ENCODE peak calls at places on chromosomes 6 and 20, in seven cellular contexts. M is germinal center; X is non-pigmented ciliary epithelial cell; E is NK-92 treated with Interleukin-12 subunit alpha and Interleukin-12 subunit beta, amount 100 ng/mL, for 24 hours; Z is T-helper 1 cell; O is H54; D is erythroblast. G is an unnamed sample.

GRCh38 chr6:170149681-170150589 is 140.9 kb downstream of the DLL1 start:
- DNase-seq in M (no peak), X (no peak), E (no peak), Z (no peak), O (no peak), D (no peak), G (no peak)

GRCh38 chr6:52045033-52045432 is 42.4 kb downstream of the PKHD1 start:
- DNase-seq in M (no peak), X (no peak), E (no peak), Z (no peak), O (no peak), D (no peak), G (no peak)

GRCh38 chr20:21681219-21681931 is 24.1 kb upstream of the PAX1 start:
- DNase-seq in M (no peak), X (no peak), E (no peak), Z (no peak), O (no peak), D (no peak), G (no peak)

GRCh38 chr6:133099573-133099972 is 141.6 kb upstream of the EYA4 start:
- DNase-seq in M (no peak), X (peak), E (no peak), Z (no peak), O (no peak), D (no peak), G (no peak)

GRCh38 chr6:137494967-137495595 is 887 bp upstream of the OLIG3 start:
- DNase-seq in M (no peak), X (no peak), E (no peak), Z (no peak), O (no peak), D (no peak), G (no peak)

GRCh38 chr6:157148391-157149323 is 174.7 kb downstream of the TMEM242 start:
- DNase-seq in M (no peak), X (peak), E (no peak), Z (no peak), O (peak), D (no peak), G (no peak)

GRCh38 chr6:157364705-157365104 is 16.3 kb upstream of the ZDHHC14 start:
- DNase-seq in M (no peak), X (no peak), E (no peak), Z (no peak), O (no peak), D (no peak), G (no peak)

GRCh38 chr6:127484207-127484858 is 25.1 kb upstream of the KIAA0408 start:
- DNase-seq in M (no peak), X (no peak), E (no peak), Z (no peak), O (no peak), D (no peak), G (no peak)

GRCh38 chr6:129350278-129350677 is 359.7 kb downstream of the ARHGAP18 start:
- DNase-seq in M (no peak), X (no peak), E (no peak), Z (no peak), O (no peak), D (no peak), G (no peak)

GRCh38 chr6:134438825-134439224 is 120.9 kb upstream of the SGK1 start:
- DNase-seq in M (no peak), X (no peak), E (no peak), Z (no peak), O (no peak), D (no peak), G (no peak)

GRCh38 chr20:38870733-38871559 is 55.3 kb upstream of the FAM83D start:
- DNase-seq in M (no peak), X (no peak), E (no peak), Z (no peak), O (peak), D (no peak), G (no peak)

GRCh38 chr20:38229376-38230252 is 30.9 kb downstream of the KIAA1755 start:
- DNase-seq in M (peak), X (no peak), E (no peak), Z (no peak), O (no peak), D (peak), G (no peak)

GRCh38 chr6:14031516-14031915 is 86.1 kb upstream of the CD83 start:
- DNase-seq in M (no peak), X (no peak), E (no peak), Z (no peak), O (no peak), D (no peak), G (no peak)

GRCh38 chr6:36820700-36821580 is 18.3 kb downstream of the CPNE5 start:
- DNase-seq in M (no peak), X (peak), E (no peak), Z (no peak), O (no peak), D (no peak), G (no peak)

GRCh38 chr20:47358672-47359532 is 2.4 kb upstream of the ZMYND8 start:
- DNase-seq in M (no peak), X (peak), E (no peak), Z (no peak), O (peak), D (peak), G (no peak)

GRCh38 chr6:33073431-33073871 is at the start of gene HLA-DPA1:
- DNase-seq in M (peak), X (no peak), E (no peak), Z (no peak), O (peak), D (no peak), G (peak)

GRCh38 chr6:117276778-117277177 is 11.4 kb downstream of the VGLL2 start:
- DNase-seq in M (no peak), X (no peak), E (no peak), Z (no peak), O (no peak), D (no peak), G (no peak)

G was measured in memory B cell.